ENCODE peak calls at places on chromosomes 6 and 20, in four cellular contexts. V is heart left ventricle, L is AG10803, J is kidney. M is an unnamed sample.
A peak's percentile ranks its signal among the peaks of the same experiment; 100 is the strongest.

GRCh38 chr6:43736211-43736786 is 33.7 kb upstream of the VEGFA start:
- DNase-seq in V (no peak), L (no peak), J (no peak), M (no peak)

GRCh38 chr6:73586416-73586974 is 65.7 kb upstream of the EEF1A1 start:
- DNase-seq in V (no peak), L (peak; percentile 45), J (no peak), M (no peak)

GRCh38 chr20:15154070-15154469 is 816.7 kb upstream of the FLRT3 start:
- DNase-seq in V (no peak), L (no peak), J (no peak), M (no peak)

GRCh38 chr6:137861550-137862337 is 5.3 kb upstream of the TNFAIP3 start:
- DNase-seq in V (no peak), L (no peak), J (no peak), M (no peak)

GRCh38 chr20:58875541-58876134 is 23.1 kb downstream of the GNAS start:
- DNase-seq in V (no peak), L (no peak), J (no peak), M (no peak)

GRCh38 chr6:147397306-147397705 is 111.2 kb upstream of the SAMD5 start:
- DNase-seq in V (no peak), L (no peak), J (no peak), M (no peak)

GRCh38 chr20:38326309-38326708 is 20.0 kb upstream of the LBP start:
- DNase-seq in V (no peak), L (no peak), J (no peak), M (no peak)

GRCh38 chr20:44961868-44962267 is 1.7 kb upstream of the TOMM34 start:
- DNase-seq in V (no peak), L (peak; percentile 31), J (no peak), M (no peak)

DNA sequence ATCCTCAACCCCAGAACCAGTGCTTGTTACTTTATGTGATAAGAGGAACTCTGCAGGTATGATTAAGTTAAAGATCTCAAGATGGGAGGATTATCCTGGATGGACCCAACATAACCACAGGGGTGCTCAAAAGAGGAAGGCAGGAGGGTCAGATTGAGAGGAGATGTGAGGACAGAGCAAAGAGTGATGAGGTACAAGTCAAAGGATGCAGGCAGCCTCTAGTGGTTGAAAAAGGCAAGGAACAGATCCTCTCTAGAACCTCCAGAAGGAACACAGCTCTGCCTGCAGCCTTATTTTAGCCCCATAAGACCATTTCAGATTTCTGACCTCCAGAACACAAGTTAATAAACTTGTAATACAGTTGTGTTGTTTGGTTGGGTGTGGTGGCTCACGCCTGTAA is 41.2 kb downstream of the PDSS2 start:
- DNase-seq in V (no peak), L (no peak), J (no peak), M (no peak)
- TF ChIP-seq CTCF in V (no peak), L (peak; percentile 48), J (peak; percentile 10), M (no peak)

DNA sequence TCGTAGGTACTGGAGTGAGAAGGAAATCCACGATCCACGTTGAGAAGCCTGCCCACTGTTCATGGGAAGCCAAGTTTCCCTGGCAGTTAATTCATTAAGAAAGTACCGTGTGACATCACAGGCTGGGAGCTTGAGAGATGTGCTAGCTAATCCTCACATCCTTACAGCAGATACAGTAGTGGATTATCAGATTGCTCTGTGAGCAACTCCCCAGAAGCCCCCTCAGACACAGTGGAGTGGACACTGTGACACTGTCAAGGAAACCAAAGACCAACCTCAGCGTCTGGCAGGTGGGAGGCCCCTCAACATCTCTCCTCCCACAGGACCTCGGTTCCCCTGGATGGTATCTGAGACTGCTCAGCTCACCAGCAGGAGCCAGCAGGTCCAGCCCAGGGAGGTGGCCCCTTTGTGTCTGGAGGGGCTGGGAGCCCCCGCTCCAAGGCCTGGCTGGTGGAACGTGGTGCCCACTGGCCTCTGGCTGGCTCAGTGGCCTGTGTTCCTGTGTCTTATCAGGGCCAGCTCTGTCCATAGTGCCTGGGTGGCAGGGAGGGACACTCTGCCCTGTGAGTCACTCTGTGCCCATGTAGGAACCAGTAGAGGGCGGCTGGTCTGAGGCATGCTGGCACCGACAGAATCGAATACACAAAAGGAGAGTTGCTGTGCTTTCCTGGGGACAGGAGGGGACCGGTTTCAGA is 7.2 kb downstream of the PYGB start:
- DNase-seq in V (peak; percentile 85), L (no peak), J (peak; percentile 91), M (peak; percentile 72)
- TF ChIP-seq CTCF in V (no peak), L (no peak), J (no peak), M (no peak)

DNA sequence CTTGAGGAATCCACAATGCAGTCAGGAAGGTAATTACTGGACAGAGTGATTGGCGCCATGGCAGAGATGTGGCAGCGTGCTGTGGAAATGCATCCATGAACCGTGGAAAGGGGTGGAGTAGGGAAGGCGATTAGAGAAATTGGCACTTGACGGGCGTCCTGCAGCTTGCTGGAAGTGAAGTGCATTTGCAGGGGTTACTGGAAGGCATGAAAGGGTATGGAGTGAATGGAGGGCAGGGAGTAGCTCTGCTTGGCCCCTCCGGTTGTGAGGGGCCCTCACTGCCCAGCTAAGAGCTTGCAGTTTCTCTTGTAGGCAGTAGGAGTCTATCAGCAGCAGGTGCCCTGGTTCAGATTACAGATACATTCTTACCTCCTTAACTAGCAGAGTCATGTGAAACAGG is 122.5 kb upstream of the TIAM2 start:
- DNase-seq in V (no peak), L (no peak), J (no peak), M (no peak)
- TF ChIP-seq CTCF in V (no peak), L (no peak), J (no peak), M (no peak)

GRCh38 chr6:12283904-12284303 is 6.3 kb upstream of the EDN1 start:
- DNase-seq in V (no peak), L (no peak), J (no peak), M (no peak)
- TF ChIP-seq CTCF in V (no peak), L (no peak), J (no peak), M (no peak)

GRCh38 chr6:106510090-106510970 is 119.0 kb downstream of the RTN4IP1 start:
- DNase-seq in V (peak; percentile 48), L (no peak), J (peak; percentile 85), M (peak; percentile 79)
- TF ChIP-seq CTCF in V (no peak), L (peak; percentile 4), J (no peak), M (no peak)

GRCh38 chr6:46138281-46138680 is 8.5 kb downstream of the ENPP4 start:
- DNase-seq in V (no peak), L (no peak), J (no peak), M (no peak)

GRCh38 chr6:46137387-46137786 is 7.6 kb downstream of the ENPP4 start:
- DNase-seq in V (no peak), L (no peak), J (no peak), M (no peak)

GRCh38 chr6:46135176-46135575 is 5.4 kb downstream of the ENPP4 start:
- DNase-seq in V (no peak), L (no peak), J (no peak), M (no peak)

GRCh38 chr6:46130665-46131064 is 876 bp downstream of the ENPP4 start:
- DNase-seq in V (no peak), L (no peak), J (no peak), M (no peak)

DNA sequence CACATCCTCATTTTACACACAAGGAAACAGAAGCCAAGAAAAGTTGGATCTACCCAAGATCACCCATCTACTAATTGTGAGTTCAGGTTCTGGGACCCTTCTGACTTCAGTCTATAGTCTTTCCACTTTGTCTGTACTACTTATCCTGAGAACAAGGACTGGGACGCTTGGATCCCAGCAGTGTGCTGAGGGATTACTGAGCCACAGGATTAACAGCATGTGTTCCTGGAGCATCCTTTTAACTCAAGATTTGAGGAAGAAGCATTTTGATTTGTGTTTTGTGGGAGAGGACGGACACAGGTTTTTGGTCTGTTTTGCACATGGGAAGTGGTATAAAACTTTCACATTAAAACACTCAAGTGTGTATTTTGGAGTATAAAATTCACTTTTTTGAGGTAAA is 4.4 kb downstream of the ENPP4 start:
- DNase-seq in V (no peak), L (no peak), J (no peak), M (no peak)
- TF ChIP-seq CTCF in V (no peak), L (no peak), J (no peak), M (no peak)

GRCh38 chr20:57707320-57707719 is 2.5 kb downstream of the PMEPA1 start:
- DNase-seq in V (no peak), L (no peak), J (no peak), M (no peak)

GRCh38 chr20:57710841-57711240 is 1.0 kb upstream of the PMEPA1 start:
- DNase-seq in V (no peak), L (no peak), J (no peak), M (no peak)

GRCh38 chr20:57709823-57710799 is at the start of gene PMEPA1:
- DNase-seq in V (peak; percentile 97), L (peak; percentile 96), J (peak; percentile 98), M (peak; percentile 93)

GRCh38 chr20:57707849-57708693 is 1.7 kb downstream of the PMEPA1 start:
- DNase-seq in V (no peak), L (no peak), J (no peak), M (no peak)

GRCh38 chr20:57708694-57709673 is 831 bp downstream of the PMEPA1 start:
- DNase-seq in V (peak; percentile 62), L (no peak), J (peak; percentile 81), M (no peak)
- TF ChIP-seq CTCF in V (no peak), L (no peak), J (no peak), M (no peak)

GRCh38 chr20:60236613-60237012 is 278.4 kb downstream of the CDH26 start:
- DNase-seq in V (no peak), L (no peak), J (no peak), M (no peak)
- TF ChIP-seq CTCF in V (no peak), L (no peak), J (no peak), M (no peak)

DNA sequence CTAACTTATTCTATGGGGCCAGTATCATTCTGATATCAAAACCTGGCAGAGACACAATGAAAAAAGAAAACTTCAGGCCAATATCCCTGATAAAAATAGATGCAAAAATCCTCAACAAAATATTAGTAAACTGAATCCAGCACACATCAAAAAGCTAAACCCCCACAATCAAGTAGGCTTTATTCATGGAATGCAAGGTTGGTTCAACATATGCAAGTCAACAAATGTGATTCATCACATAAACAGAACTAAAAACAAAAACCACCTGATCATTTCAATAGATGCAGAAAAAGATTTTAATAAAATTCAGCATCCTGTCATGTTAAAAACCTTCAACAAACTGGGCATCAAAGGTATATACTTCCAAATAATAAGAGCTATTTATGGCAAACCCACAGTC is 133.9 kb upstream of the SSTR4 start:
- DNase-seq in V (no peak), L (no peak), J (no peak), M (no peak)
- TF ChIP-seq CTCF in V (no peak), L (no peak), J (no peak), M (no peak)

GRCh38 chr6:153231048-153231635 is 100.1 kb upstream of the RGS17 start:
- DNase-seq in V (peak; percentile 28), L (peak; percentile 15), J (no peak), M (peak; percentile 47)
- TF ChIP-seq CTCF in V (peak; percentile 67), L (peak; percentile 71), J (peak; percentile 83), M (peak; percentile 32)

M was measured in lung.